ENCODE peak calls at places on chromosomes 7 and 10, in five cellular contexts. U is Panc1, K is ovary, E is gastrocnemius medialis, G is cardiac fibroblast. R is an unnamed sample.

GRCh38 chr7:134865001-134865845 is 85.8 kb downstream of the CALD1 start:
- DNase-seq in U (no peak), K (no peak), E (no peak), G (peak), R (no peak)

GRCh38 chr7:128936798-128937197 is 929 bp upstream of the IRF5 start:
- DNase-seq in U (no peak), K (no peak), E (no peak), G (no peak), R (no peak)

GRCh38 chr10:103690281-103690680 is 165.1 kb downstream of the SH3PXD2A start:
- DNase-seq in U (no peak), K (no peak), E (no peak), G (peak), R (no peak)

GRCh38 chr7:49773082-49773938 is at the start of gene VWC2:
- DNase-seq in U (no peak), K (peak), E (no peak), G (no peak), R (no peak)

GRCh38 chr10:102421645-102422585 is 1.3 kb downstream of the FBXL15 start:
- DNase-seq in U (no peak), K (no peak), E (no peak), G (no peak), R (no peak)

GRCh38 chr10:124091646-124092269 is 1.6 kb downstream of the CHST15 start:
- DNase-seq in U (no peak), K (peak), E (peak), G (peak), R (no peak)

GRCh38 chr7:140062118-140062527 is 628 bp downstream of the PARP12 start:
- DNase-seq in U (no peak), K (peak), E (no peak), G (peak), R (no peak)

GRCh38 chr7:88357794-88358533 is 51.3 kb upstream of the STEAP4 start:
- DNase-seq in U (no peak), K (no peak), E (no peak), G (peak), R (no peak)

GRCh38 chr7:70434376-70434775 is 697.6 kb upstream of the GALNT17 start:
- DNase-seq in U (no peak), K (no peak), E (no peak), G (no peak), R (no peak)

GRCh38 chr7:16795624-16796023 is 9.2 kb downstream of the AGR2 start:
- DNase-seq in U (no peak), K (no peak), E (no peak), G (no peak), R (no peak)

GRCh38 chr7:36564500-36564899 is 159.8 kb downstream of the AOAH start:
- DNase-seq in U (no peak), K (no peak), E (no peak), G (no peak), R (no peak)

GRCh38 chr7:16318989-16319915 is 102.1 kb downstream of the CRPPA start:
- DNase-seq in U (no peak), K (no peak), E (no peak), G (peak), R (no peak)

GRCh38 chr7:5678295-5679046 is 103.0 kb downstream of the RNF216 start:
- DNase-seq in U (no peak), K (no peak), E (no peak), G (no peak), R (no peak)

GRCh38 chr10:6595499-6595898 is 15.4 kb upstream of the PRKCQ start:
- DNase-seq in U (no peak), K (no peak), E (no peak), G (no peak), R (no peak)

GRCh38 chr10:12965571-12965970 is 35.9 kb downstream of the CCDC3 start:
- DNase-seq in U (no peak), K (no peak), E (no peak), G (no peak), R (no peak)

GRCh38 chr7:85004402-85004801 is 182.5 kb downstream of the SEMA3D start:
- DNase-seq in U (peak), K (no peak), E (no peak), G (peak), R (no peak)

GRCh38 chr7:24734306-24734705 is 23.0 kb downstream of the GSDME start:
- DNase-seq in U (no peak), K (no peak), E (no peak), G (peak), R (no peak)

GRCh38 chr10:67853512-67853911 is 15.5 kb upstream of the DNAJC12 start:
- DNase-seq in U (no peak), K (no peak), E (no peak), G (no peak), R (no peak)

GRCh38 chr10:47146571-47146970 is 153.4 kb upstream of the GDF10 start:
- DNase-seq in U (no peak), K (no peak), E (no peak), G (no peak), R (no peak)

GRCh38 chr7:30200591-30200990 is 65.8 kb downstream of the MTURN start:
- DNase-seq in U (no peak), K (no peak), E (no peak), G (no peak), R (no peak)

GRCh38 chr10:92238586-92239098 is 52.2 kb downstream of the CPEB3 start:
- DNase-seq in U (no peak), K (peak), E (peak), G (peak), R (no peak)

GRCh38 chr10:71212249-71213126 is at the start of gene UNC5B:
- DNase-seq in U (no peak), K (peak), E (peak), G (peak), R (no peak)

GRCh38 chr7:81621893-81622292 is 148.0 kb downstream of the HGF start:
- DNase-seq in U (no peak), K (no peak), E (no peak), G (no peak), R (no peak)

GRCh38 chr10:76961841-76962240 is 675.8 kb downstream of the KCNMA1 start:
- DNase-seq in U (no peak), K (no peak), E (no peak), G (no peak), R (no peak)

GRCh38 chr7:104650991-104651680 is 322.7 kb downstream of the LHFPL3 start:
- DNase-seq in U (no peak), K (no peak), E (no peak), G (no peak), R (no peak)

GRCh38 chr7:112398534-112398933 is 51.7 kb upstream of the IFRD1 start:
- DNase-seq in U (no peak), K (no peak), E (no peak), G (no peak), R (no peak)

GRCh38 chr7:49500741-49501140 is 272.7 kb upstream of the VWC2 start:
- DNase-seq in U (no peak), K (no peak), E (no peak), G (no peak), R (no peak)

GRCh38 chr10:48252354-48252650 is 22.2 kb downstream of the FRMPD2 start:
- DNase-seq in U (no peak), K (no peak), E (no peak), G (no peak), R (no peak)

GRCh38 chr10:3293536-3294431 is 121.2 kb upstream of the PITRM1 start:
- DNase-seq in U (no peak), K (no peak), E (no peak), G (peak), R (no peak)

GRCh38 chr7:94391716-94392390 is 2.8 kb upstream of the COL1A2 start:
- DNase-seq in U (no peak), K (peak), E (no peak), G (peak), R (no peak)

GRCh38 chr10:29104661-29105369 is 184.1 kb upstream of the LYZL1 start:
- DNase-seq in U (no peak), K (no peak), E (no peak), G (no peak), R (no peak)

GRCh38 chr10:87657370-87657769 is 2.3 kb upstream of the PAPSS2 start:
- DNase-seq in U (no peak), K (peak), E (no peak), G (peak), R (no peak)

GRCh38 chr10:17729630-17730029 is 22.4 kb upstream of the TMEM236 start:
- DNase-seq in U (no peak), K (no peak), E (no peak), G (no peak), R (no peak)

GRCh38 chr10:38025283-38025682 is 14.8 kb downstream of the ZNF33A start:
- DNase-seq in U (no peak), K (no peak), E (no peak), G (no peak), R (peak)

GRCh38 chr10:88027570-88027969 is 164.1 kb downstream of the PTEN start:
- DNase-seq in U (no peak), K (no peak), E (peak), G (no peak), R (peak)

GRCh38 chr10:20100157-20100556 is 283.9 kb downstream of the PLXDC2 start:
- DNase-seq in U (no peak), K (no peak), E (no peak), G (peak), R (no peak)

GRCh38 chr10:93947055-93947454 is 46.7 kb upstream of the PLCE1 start:
- DNase-seq in U (no peak), K (peak), E (peak), G (peak), R (no peak)

GRCh38 chr10:20858292-20859124 is 38.6 kb downstream of the NEBL start:
- DNase-seq in U (peak), K (no peak), E (no peak), G (peak), R (no peak)

GRCh38 chr10:30127120-30127541 is 67.7 kb upstream of the JCAD start:
- DNase-seq in U (no peak), K (no peak), E (no peak), G (peak), R (no peak)

DNA sequence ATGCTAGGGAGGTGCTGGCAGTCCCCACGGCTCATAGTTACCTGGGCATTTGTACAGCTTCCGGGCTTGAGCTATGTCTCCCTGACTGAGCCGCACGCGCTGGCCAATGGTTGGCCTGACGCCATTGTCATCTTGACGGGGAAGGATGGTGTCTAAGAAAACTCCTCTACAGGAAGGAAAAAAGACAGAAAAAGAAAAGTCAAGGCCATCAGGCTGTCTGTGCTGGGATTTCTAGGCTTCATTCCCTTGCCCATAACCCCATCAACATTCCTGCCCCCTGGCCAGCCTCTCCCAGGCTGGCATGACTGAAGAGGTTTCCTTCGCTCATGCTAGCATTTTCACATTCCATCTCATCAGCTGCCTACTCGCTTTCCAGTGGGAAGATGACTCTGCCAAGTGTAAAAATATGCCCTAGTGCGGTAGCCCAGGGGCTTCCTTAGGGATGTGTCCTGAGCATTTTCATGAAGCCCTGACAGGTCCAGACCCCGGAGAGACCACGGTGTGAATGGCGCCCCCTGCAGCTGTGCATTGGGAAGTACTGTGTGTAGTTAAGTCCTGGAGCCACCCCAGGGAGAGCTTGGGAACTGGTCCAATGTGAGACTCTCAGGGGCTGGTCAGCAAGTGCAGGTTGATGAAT is 54.5 kb upstream of the OPALIN start:
- DNase-seq in U (no peak), K (no peak), E (no peak), G (no peak), R (no peak)
- TF ChIP-seq CTCF in U (no peak), K (no peak), E (no peak), G (no peak), R (peak)

GRCh38 chr7:116509982-116510579 is 10.5 kb downstream of the CAV2 start:
- DNase-seq in U (no peak), K (no peak), E (no peak), G (no peak), R (no peak)

GRCh38 chr7:116515584-116515983 is 9.3 kb upstream of the CAV1 start:
- DNase-seq in U (no peak), K (no peak), E (no peak), G (no peak), R (no peak)

GRCh38 chr7:116512524-116513188 is 12.2 kb upstream of the CAV1 start:
- DNase-seq in U (no peak), K (no peak), E (no peak), G (peak), R (no peak)

GRCh38 chr7:116510795-116511194 is 11.3 kb downstream of the CAV2 start:
- DNase-seq in U (no peak), K (no peak), E (no peak), G (no peak), R (no peak)

GRCh38 chr7:116511552-116512523 is 12.3 kb downstream of the CAV2 start:
- DNase-seq in U (peak), K (no peak), E (no peak), G (peak), R (peak)
- H3K4me3 ChIP-seq in U (peak), K (peak), E (peak), G (peak), R (peak)

GRCh38 chr10:84739641-84740040 is 411.3 kb downstream of the CCSER2 start:
- DNase-seq in U (no peak), K (no peak), E (no peak), G (no peak), R (no peak)

GRCh38 chr10:84743483-84743882 is 415.1 kb downstream of the CCSER2 start:
- DNase-seq in U (no peak), K (no peak), E (no peak), G (peak), R (no peak)
- TF ChIP-seq CTCF in U (peak), K (no peak), E (no peak), G (peak), R (peak)

GRCh38 chr7:27205325-27206280 is 5.7 kb upstream of the HOXA13 start:
- DNase-seq in U (no peak), K (no peak), E (no peak), G (no peak), R (no peak)
- H3K4me3 ChIP-seq in U (no peak), K (peak), E (peak), G (no peak), R (no peak)

R was measured in GM12864.